ENCODE peak calls at places on chromosomes 6 and 20, in four cellular contexts. One of them, this sample, is unnamed.

GRCh38 chr20:25859649-25860530 is 163.2 kb upstream of the ZNF337 start:
- DNase-seq in psoas muscle: peak; percentile 89
- DNase-seq in heart left ventricle: peak; percentile 91
- DNase-seq in IMR-90: no peak
- DNase-seq in this sample: peak; percentile 58

GRCh38 chr6:123965894-123966293 is 162.2 kb downstream of the NKAIN2 start:
- DNase-seq in psoas muscle: no peak
- DNase-seq in heart left ventricle: no peak
- DNase-seq in IMR-90: peak; percentile 23
- DNase-seq in this sample: peak; percentile 8

GRCh38 chr6:17574871-17575560 is 25.1 kb upstream of the FAM8A1 start:
- DNase-seq in psoas muscle: no peak
- DNase-seq in heart left ventricle: no peak
- DNase-seq in IMR-90: peak; percentile 93
- DNase-seq in this sample: no peak

GRCh38 chr6:129765008-129765407 is 55.0 kb upstream of the ARHGAP18 start:
- DNase-seq in psoas muscle: no peak
- DNase-seq in heart left ventricle: no peak
- DNase-seq in IMR-90: no peak
- DNase-seq in this sample: no peak

GRCh38 chr6:135191508-135192255 is 10.6 kb downstream of the MYB start:
- DNase-seq in psoas muscle: no peak
- DNase-seq in heart left ventricle: no peak
- DNase-seq in IMR-90: no peak
- DNase-seq in this sample: no peak

GRCh38 chr6:56448056-56448455 is 194.6 kb downstream of the DST start:
- DNase-seq in psoas muscle: no peak
- DNase-seq in heart left ventricle: no peak
- DNase-seq in IMR-90: no peak
- DNase-seq in this sample: no peak

GRCh38 chr6:28496099-28496779 is 19.4 kb downstream of the GPX6 start:
- DNase-seq in psoas muscle: no peak
- DNase-seq in heart left ventricle: no peak
- DNase-seq in IMR-90: no peak
- DNase-seq in this sample: no peak

GRCh38 chr20:41180599-41181333 is 43.4 kb downstream of the PLCG1 start:
- DNase-seq in psoas muscle: no peak
- DNase-seq in heart left ventricle: no peak
- DNase-seq in IMR-90: no peak
- DNase-seq in this sample: no peak

GRCh38 chr6:110130362-110130761 is 49.1 kb downstream of the WASF1 start:
- DNase-seq in psoas muscle: no peak
- DNase-seq in heart left ventricle: no peak
- DNase-seq in IMR-90: no peak
- DNase-seq in this sample: no peak

GRCh38 chr6:113137411-113137810 is 719.7 kb upstream of the MARCKS start:
- DNase-seq in psoas muscle: peak; percentile 45
- DNase-seq in heart left ventricle: peak; percentile 54
- DNase-seq in IMR-90: no peak
- DNase-seq in this sample: no peak

GRCh38 chr20:48651960-48652359 is 175.8 kb downstream of the PREX1 start:
- DNase-seq in psoas muscle: no peak
- DNase-seq in heart left ventricle: no peak
- DNase-seq in IMR-90: no peak
- DNase-seq in this sample: no peak

GRCh38 chr20:58647814-58648501 is 3.1 kb upstream of the STX16 start:
- DNase-seq in psoas muscle: no peak
- DNase-seq in heart left ventricle: no peak
- DNase-seq in IMR-90: peak; percentile 82
- DNase-seq in this sample: no peak

DNA sequence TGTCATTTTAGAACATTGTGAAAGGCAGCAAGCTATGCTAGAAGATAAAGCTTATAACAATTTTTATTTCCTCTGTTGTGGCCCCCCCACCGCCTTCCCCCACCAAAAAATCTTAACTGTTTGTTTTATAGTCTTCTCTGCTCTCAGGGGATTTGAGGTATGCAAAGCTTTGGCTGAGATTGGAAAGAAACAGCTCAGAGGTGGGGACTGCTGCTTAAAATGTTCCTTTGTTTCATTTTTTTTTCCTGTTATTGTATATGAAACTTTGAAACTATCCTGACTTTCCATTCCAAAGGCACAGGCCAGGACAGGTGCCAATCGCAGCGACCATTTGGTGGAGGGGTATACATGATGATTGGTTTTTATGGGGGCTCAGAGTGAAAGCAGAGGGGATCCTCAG is 114.7 kb upstream of the PHACTR1 start:
- DNase-seq in psoas muscle: no peak
- DNase-seq in heart left ventricle: no peak
- DNase-seq in IMR-90: no peak
- DNase-seq in this sample: no peak
- TF ChIP-seq CTCF in psoas muscle: no peak
- TF ChIP-seq CTCF in heart left ventricle: no peak
- TF ChIP-seq CTCF in IMR-90: no peak
- TF ChIP-seq CTCF in this sample: no peak

DNA sequence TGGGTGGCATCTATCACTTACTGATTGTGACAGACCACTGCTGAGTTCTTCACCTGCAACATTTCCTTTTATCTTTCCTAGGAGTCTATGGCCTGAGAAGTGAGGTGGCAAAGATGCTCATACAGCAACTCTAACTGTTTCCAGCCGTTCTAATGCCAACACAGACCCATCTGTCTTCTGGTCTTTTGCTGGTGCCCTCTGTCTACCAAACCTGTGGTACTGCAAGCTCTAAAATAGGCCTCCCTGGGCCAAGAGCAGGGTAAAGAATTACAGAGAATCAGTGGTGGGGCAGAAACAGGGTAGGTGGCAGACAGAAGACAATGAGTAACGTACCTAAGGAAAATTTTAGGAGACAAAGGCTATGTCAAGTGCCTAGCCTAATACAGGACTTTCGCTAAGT is 611.0 kb upstream of the FLRT3 start:
- DNase-seq in psoas muscle: no peak
- DNase-seq in heart left ventricle: no peak
- DNase-seq in IMR-90: no peak
- DNase-seq in this sample: no peak
- TF ChIP-seq CTCF in psoas muscle: no peak
- TF ChIP-seq CTCF in heart left ventricle: no peak
- TF ChIP-seq CTCF in IMR-90: no peak
- TF ChIP-seq CTCF in this sample: no peak

DNA sequence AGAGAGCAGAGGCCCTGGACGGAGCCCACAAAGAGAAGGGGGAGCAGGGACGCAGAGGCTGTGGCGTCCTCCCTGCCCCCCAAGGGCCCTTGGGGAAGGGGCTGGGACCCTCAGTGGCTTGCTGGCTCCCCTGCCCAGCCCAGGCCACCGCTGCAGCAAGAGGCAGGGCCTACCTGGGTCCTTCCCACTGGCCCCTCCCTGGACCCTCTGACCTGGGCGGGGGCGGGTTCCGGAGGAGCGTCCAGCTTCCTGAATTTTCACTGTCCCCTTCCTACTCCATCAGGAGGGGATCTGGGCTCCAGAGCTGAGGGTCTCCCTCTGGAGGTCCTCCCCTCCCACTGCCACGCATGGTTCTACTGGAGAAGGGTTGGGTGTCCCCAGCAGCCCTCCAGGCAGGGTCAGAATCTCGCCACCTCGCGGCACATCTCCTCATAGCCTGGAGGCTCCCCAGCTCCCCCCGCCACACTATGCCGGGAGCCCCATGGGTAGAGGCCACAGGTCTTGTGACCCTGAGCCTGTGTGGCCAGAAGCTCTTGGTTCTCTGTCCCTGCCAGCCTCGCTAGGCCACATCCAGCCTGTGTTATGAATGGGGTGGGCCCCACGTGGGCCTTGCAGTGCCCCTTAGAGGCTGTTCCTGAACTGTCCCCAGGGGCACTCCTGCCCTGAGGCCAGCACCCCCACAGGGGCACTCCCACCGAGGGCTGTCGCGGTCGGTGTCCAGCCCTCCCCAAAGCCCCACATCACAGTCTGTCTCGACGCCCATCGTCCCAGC is 1.0 kb upstream of the SOX18 start:
- DNase-seq in psoas muscle: no peak
- DNase-seq in heart left ventricle: no peak
- DNase-seq in IMR-90: no peak
- DNase-seq in this sample: no peak
- TF ChIP-seq CTCF in psoas muscle: no peak
- TF ChIP-seq CTCF in heart left ventricle: peak; percentile 25
- TF ChIP-seq CTCF in IMR-90: no peak
- TF ChIP-seq CTCF in this sample: no peak

GRCh38 chr6:105174512-105174911 is 5.3 kb downstream of the POPDC3 start:
- DNase-seq in psoas muscle: no peak
- DNase-seq in heart left ventricle: no peak
- DNase-seq in IMR-90: peak; percentile 90
- DNase-seq in this sample: no peak

GRCh38 chr6:105178636-105179035 is 1.2 kb downstream of the POPDC3 start:
- DNase-seq in psoas muscle: no peak
- DNase-seq in heart left ventricle: no peak
- DNase-seq in IMR-90: no peak
- DNase-seq in this sample: no peak

GRCh38 chr6:105179244-105180065 is at the start of gene POPDC3:
- DNase-seq in psoas muscle: peak; percentile 77
- DNase-seq in heart left ventricle: peak; percentile 65
- DNase-seq in IMR-90: peak; percentile 53
- DNase-seq in this sample: peak; percentile 28

GRCh38 chr6:105178110-105178509 is 1.7 kb downstream of the POPDC3 start:
- DNase-seq in psoas muscle: no peak
- DNase-seq in heart left ventricle: no peak
- DNase-seq in IMR-90: peak; percentile 95
- DNase-seq in this sample: no peak

DNA sequence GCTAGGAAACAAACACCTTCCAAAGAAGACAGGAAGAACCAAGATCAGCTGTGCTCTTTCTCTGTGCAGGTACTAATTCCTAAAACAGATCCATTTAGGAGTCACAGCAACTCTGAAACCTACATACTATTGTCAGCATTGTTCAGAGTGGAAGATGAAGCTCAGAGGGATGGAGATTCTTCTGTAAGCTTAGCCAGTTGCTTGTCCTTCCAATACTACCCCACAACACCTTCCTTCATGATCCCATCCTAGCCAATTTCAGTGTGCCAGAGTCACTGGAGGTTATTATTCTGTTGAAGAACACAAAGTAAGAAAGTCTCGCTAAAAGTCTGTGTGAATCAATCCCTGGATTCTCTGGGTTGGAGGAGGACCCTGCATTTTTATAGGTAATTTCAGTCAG is 2.3 kb downstream of the POPDC3 start:
- DNase-seq in psoas muscle: no peak
- DNase-seq in heart left ventricle: no peak
- DNase-seq in IMR-90: no peak
- DNase-seq in this sample: no peak
- TF ChIP-seq CTCF in psoas muscle: no peak
- TF ChIP-seq CTCF in heart left ventricle: no peak
- TF ChIP-seq CTCF in IMR-90: no peak
- TF ChIP-seq CTCF in this sample: no peak

DNA sequence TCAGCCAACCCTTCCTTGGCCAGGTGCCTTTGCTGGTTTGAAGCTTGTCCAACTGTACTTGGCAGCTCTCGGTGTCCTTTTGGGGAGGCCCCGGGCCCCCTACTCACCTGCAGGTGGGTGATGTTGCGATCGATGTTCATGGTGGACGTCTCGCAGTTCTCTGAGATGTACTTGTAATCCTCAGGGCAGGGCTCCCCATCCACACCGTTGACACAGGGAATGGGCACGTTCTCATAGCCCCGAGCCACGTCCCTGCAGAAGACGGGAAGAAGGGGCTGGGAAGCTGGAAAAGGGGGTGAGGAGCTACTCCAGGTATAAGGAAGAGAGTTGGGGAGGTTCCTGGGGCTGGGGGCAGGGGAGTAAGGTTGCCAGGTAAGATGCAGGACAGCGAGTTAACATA is 4.9 kb upstream of the SLC44A4 start:
- DNase-seq in psoas muscle: no peak
- DNase-seq in heart left ventricle: no peak
- DNase-seq in IMR-90: no peak
- DNase-seq in this sample: no peak
- TF ChIP-seq CTCF in psoas muscle: no peak
- TF ChIP-seq CTCF in heart left ventricle: no peak
- TF ChIP-seq CTCF in IMR-90: no peak
- TF ChIP-seq CTCF in this sample: no peak

GRCh38 chr6:32968770-32969684 is 633 bp downstream of the BRD2 start:
- DNase-seq in psoas muscle: peak; percentile 92
- DNase-seq in heart left ventricle: peak; percentile 79
- DNase-seq in IMR-90: peak; percentile 77
- DNase-seq in this sample: peak; percentile 63
- TF ChIP-seq CTCF in psoas muscle: no peak
- TF ChIP-seq CTCF in heart left ventricle: no peak
- TF ChIP-seq CTCF in IMR-90: peak; percentile 30
- TF ChIP-seq CTCF in this sample: peak; percentile 22

GRCh38 chr20:1809611-1810510 is 85.3 kb upstream of the SIRPA start:
- DNase-seq in psoas muscle: no peak
- DNase-seq in heart left ventricle: no peak
- DNase-seq in IMR-90: peak; percentile 77
- DNase-seq in this sample: no peak

GRCh38 chr20:1813101-1813529 is 82.1 kb upstream of the SIRPA start:
- DNase-seq in psoas muscle: peak; percentile 83
- DNase-seq in heart left ventricle: peak; percentile 82
- DNase-seq in IMR-90: peak; percentile 97
- DNase-seq in this sample: no peak

GRCh38 chr20:1810926-1811620 is 84.1 kb upstream of the SIRPA start:
- DNase-seq in psoas muscle: no peak
- DNase-seq in heart left ventricle: no peak
- DNase-seq in IMR-90: peak; percentile 72
- DNase-seq in this sample: no peak

GRCh38 chr20:1810572-1810925 is 84.7 kb upstream of the SIRPA start:
- DNase-seq in psoas muscle: no peak
- DNase-seq in heart left ventricle: no peak
- DNase-seq in IMR-90: no peak
- DNase-seq in this sample: no peak

GRCh38 chr20:1811621-1812498 is 83.3 kb upstream of the SIRPA start:
- DNase-seq in psoas muscle: no peak
- DNase-seq in heart left ventricle: no peak
- DNase-seq in IMR-90: peak; percentile 41
- DNase-seq in this sample: no peak
- TF ChIP-seq CTCF in psoas muscle: no peak
- TF ChIP-seq CTCF in heart left ventricle: no peak
- TF ChIP-seq CTCF in IMR-90: no peak
- TF ChIP-seq CTCF in this sample: no peak

GRCh38 chr20:40160151-40160550 is 528.9 kb downstream of the MAFB start:
- DNase-seq in psoas muscle: peak; percentile 39
- DNase-seq in heart left ventricle: no peak
- DNase-seq in IMR-90: peak; percentile 23
- DNase-seq in this sample: peak; percentile 43
- TF ChIP-seq CTCF in psoas muscle: peak; percentile 52
- TF ChIP-seq CTCF in heart left ventricle: peak; percentile 69
- TF ChIP-seq CTCF in IMR-90: peak; percentile 49
- TF ChIP-seq CTCF in this sample: peak; percentile 83

GRCh38 chr6:43856005-43856765 is 86.2 kb downstream of the VEGFA start:
- DNase-seq in psoas muscle: peak; percentile 72
- DNase-seq in heart left ventricle: no peak
- DNase-seq in IMR-90: peak; percentile 40
- DNase-seq in this sample: no peak
- TF ChIP-seq CTCF in psoas muscle: peak; percentile 53
- TF ChIP-seq CTCF in heart left ventricle: peak; percentile 55
- TF ChIP-seq CTCF in IMR-90: peak; percentile 29
- TF ChIP-seq CTCF in this sample: peak; percentile 60

This sample was measured in neural crest cell.